ENCODE peak calls at places on chromosomes 4 and X, in ten cellular contexts. N, Z, T, Y, F, K, O, I, W and E are unnamed samples.

GRCh38 chrX:16882188-16882587 is 12.0 kb upstream of the RBBP7 start:
- DNase-seq in N (peak; percentile 47), Z (no peak), T (peak; percentile 21), Y (no peak), F (peak; percentile 18), K (no peak), O (peak; percentile 65), I (no peak), W (peak; percentile 28), E (peak; percentile 57)

GRCh38 chr4:41718907-41719306 is 29.6 kb downstream of the PHOX2B start:
- DNase-seq in N (no peak), Z (peak; percentile 5), T (no peak), Y (no peak), F (no peak), K (peak; percentile 20), O (no peak), I (no peak), W (no peak), E (no peak)

GRCh38 chr4:55561884-55562283 is 15.2 kb upstream of the CLOCK start:
- DNase-seq in N (no peak), Z (no peak), T (no peak), Y (no peak), F (no peak), K (no peak), O (no peak), I (no peak), W (no peak), E (no peak)

GRCh38 chr4:174135530-174135929 is 147.9 kb downstream of the FBXO8 start:
- DNase-seq in N (no peak), Z (no peak), T (no peak), Y (no peak), F (no peak), K (no peak), O (no peak), I (no peak), W (no peak), E (no peak)

GRCh38 chrX:124860736-124861135 is 458.9 kb upstream of the TEX13C start:
- DNase-seq in N (no peak), Z (no peak), T (no peak), Y (no peak), F (no peak), K (no peak), O (no peak), I (no peak), W (no peak), E (no peak)

GRCh38 chr4:122842984-122843531 is 16.4 kb downstream of the FGF2 start:
- DNase-seq in N (no peak), Z (no peak), T (no peak), Y (no peak), F (no peak), K (no peak), O (peak; percentile 12), I (no peak), W (no peak), E (no peak)

GRCh38 chr4:184375027-184375426 is 99.3 kb downstream of the IRF2 start:
- DNase-seq in N (no peak), Z (no peak), T (no peak), Y (no peak), F (no peak), K (no peak), O (no peak), I (no peak), W (no peak), E (no peak)

GRCh38 chrX:23742174-23742692 is 843 bp downstream of the ACOT9 start:
- DNase-seq in N (peak; percentile 30), Z (peak; percentile 70), T (peak; percentile 28), Y (no peak), F (no peak), K (peak; percentile 83), O (peak; percentile 41), I (no peak), W (no peak), E (peak; percentile 93)

GRCh38 chr4:46656071-46656470 is 253.0 kb downstream of the COX7B2 start:
- DNase-seq in N (no peak), Z (no peak), T (no peak), Y (no peak), F (no peak), K (no peak), O (no peak), I (no peak), W (no peak), E (no peak)

GRCh38 chr4:182881928-182882327 is 35.3 kb downstream of the DCTD start:
- DNase-seq in N (no peak), Z (no peak), T (no peak), Y (no peak), F (peak; percentile 36), K (no peak), O (peak; percentile 75), I (no peak), W (no peak), E (peak; percentile 26)

GRCh38 chrX:153556767-153557166 is 39.3 kb downstream of the ATP2B3 start:
- DNase-seq in N (no peak), Z (no peak), T (no peak), Y (no peak), F (no peak), K (no peak), O (no peak), I (no peak), W (no peak), E (no peak)

DNA sequence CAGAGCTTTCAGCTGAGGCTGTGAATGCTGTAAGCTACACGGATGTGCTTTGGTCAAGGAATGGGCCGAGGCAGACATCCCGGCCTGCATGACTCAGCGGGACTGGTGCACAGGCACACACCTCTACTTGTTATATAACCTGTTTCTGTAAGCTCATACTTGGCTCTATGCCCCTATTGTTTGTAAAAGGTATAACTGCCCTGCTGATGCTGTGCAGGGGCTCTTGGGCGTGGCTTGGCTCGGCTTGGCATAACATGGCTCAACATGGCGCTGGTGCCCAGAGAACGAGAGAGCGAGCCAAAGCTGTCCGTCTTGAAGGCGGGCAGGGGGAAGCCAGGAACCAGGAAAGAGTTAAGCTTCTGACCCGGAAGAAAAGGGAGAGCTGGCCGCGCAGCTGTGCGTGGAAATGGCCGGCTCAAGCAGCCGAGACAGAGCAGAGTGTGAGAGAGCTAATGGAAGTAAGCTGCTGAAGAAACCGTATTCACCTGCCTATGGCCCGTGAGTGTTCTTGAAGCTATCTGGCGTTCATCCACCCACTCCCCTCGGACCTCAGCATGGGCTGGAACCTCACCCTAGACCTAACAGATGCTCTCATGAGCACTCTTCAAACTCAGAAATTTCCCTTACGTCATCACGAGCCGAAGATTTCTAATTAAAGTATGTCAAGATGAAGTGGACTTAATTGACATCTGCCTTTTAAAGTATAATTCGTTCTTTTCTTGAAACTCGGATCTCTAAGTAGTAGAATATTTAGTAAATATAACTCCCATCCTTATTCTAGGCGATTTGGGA is 286.3 kb upstream of the AGA start:
- DNase-seq in N (no peak), Z (no peak), T (no peak), Y (no peak), F (no peak), K (peak; percentile 5), O (no peak), I (no peak), W (no peak), E (peak; percentile 23)
- H3K27ac ChIP-seq in N (no peak overlapping the region), Z (no peak overlapping the region), T (no peak overlapping the region), Y (no peak overlapping the region), F (no peak overlapping the region), K (no peak overlapping the region), O (no peak overlapping the region), I (no peak overlapping the region), W (no peak overlapping the region), E (no peak overlapping the region)

GRCh38 chrX:137549073-137549472 is 16.9 kb upstream of the ZIC3 start:
- DNase-seq in N (no peak), Z (no peak), T (no peak), Y (no peak), F (no peak), K (peak; percentile 45), O (no peak), I (no peak), W (no peak), E (no peak)
- H3K27me3 ChIP-seq in N (peaks cover 42% of the 10 kb centered on the region), Z (no peaks in the 10 kb centered on the region), T (peaks cover 59% of the 10 kb centered on the region), Y (peaks cover 58% of the 10 kb centered on the region), F (peaks cover 91% of the 10 kb centered on the region), K (peaks cover 23% of the 10 kb centered on the region), O (no peaks in the 10 kb centered on the region), I (no peaks in the 10 kb centered on the region), W (no peaks in the 10 kb centered on the region), E (no peaks in the 10 kb centered on the region)

GRCh38 chr4:169659736-169660670 is 39.6 kb downstream of the CLCN3 start:
- DNase-seq in N (peak; percentile 60), Z (peak; percentile 86), T (peak; percentile 82), Y (peak; percentile 83), F (no peak), K (peak; percentile 99), O (peak; percentile 91), I (peak; percentile 39), W (peak; percentile 78), E (peak; percentile 84)

GRCh38 chr4:169658970-169659735 is 38.8 kb downstream of the CLCN3 start:
- DNase-seq in N (no peak), Z (peak; percentile 26), T (no peak), Y (no peak), F (no peak), K (peak; percentile 18), O (no peak), I (no peak), W (no peak), E (no peak)

GRCh38 chr4:169660929-169661328 is 40.6 kb downstream of the CLCN3 start:
- DNase-seq in N (no peak), Z (no peak), T (no peak), Y (no peak), F (no peak), K (no peak), O (no peak), I (no peak), W (no peak), E (no peak)

GRCh38 chr4:169657470-169658107 is 37.2 kb downstream of the CLCN3 start:
- DNase-seq in N (no peak), Z (no peak), T (no peak), Y (no peak), F (no peak), K (no peak), O (no peak), I (no peak), W (no peak), E (no peak)

GRCh38 chr4:169658196-169658595 is 37.8 kb downstream of the CLCN3 start:
- DNase-seq in N (no peak), Z (no peak), T (no peak), Y (no peak), F (no peak), K (no peak), O (no peak), I (no peak), W (no peak), E (no peak)
- H3K27ac ChIP-seq in N (peak overlapping the region; percentile 87), Z (no peak overlapping the region), T (no peak overlapping the region), Y (peak overlapping the region; percentile 93), F (peak overlapping the region; percentile 88), K (no peak overlapping the region), O (peak overlapping the region; percentile 90), I (peak overlapping the region; percentile 76), W (no peak overlapping the region), E (no peak overlapping the region)

DNA sequence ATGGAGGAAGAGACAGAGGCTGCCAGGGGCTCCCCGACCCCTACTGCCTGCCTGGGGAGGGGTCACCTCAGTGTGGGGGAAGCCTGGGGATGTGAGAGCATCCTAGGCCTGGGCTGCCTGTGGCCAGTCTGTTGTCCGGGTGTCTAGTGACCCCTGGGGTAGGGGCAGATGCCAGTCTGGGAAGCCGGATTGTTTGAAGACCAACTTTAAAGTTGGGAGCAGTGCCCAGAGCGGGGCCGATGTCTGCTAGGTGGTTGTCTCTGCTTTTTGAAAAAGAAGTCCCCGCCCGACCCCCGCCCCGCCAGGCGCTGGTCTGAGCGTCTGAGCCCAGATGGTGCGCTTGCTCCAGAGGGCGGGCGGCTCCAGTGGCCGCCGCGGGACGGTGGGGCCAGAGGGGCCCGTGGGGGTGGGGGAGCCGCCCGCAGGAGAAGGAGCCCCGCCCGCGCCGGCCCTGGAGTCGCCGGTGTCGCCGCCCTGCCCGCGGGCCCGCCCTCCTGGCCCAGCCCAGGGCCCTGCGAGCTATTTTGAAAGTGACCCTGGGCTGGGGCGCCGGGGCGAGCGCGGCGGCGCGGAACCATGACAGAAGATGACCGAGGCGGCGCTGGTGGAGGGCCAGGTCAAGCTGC is at the start of gene DOK7:
- DNase-seq in N (no peak), Z (no peak), T (no peak), Y (peak; percentile 81), F (peak; percentile 66), K (no peak), O (peak; percentile 67), I (no peak), W (no peak), E (no peak)
- H3K27me3 ChIP-seq in N (no peaks in the 10 kb centered on the region), Z (no peaks in the 10 kb centered on the region), T (no peaks in the 10 kb centered on the region), Y (peaks cover 65% of the 10 kb centered on the region), F (peaks cover 53% of the 10 kb centered on the region), K (no peaks in the 10 kb centered on the region), O (no peaks in the 10 kb centered on the region), I (peaks cover 13% of the 10 kb centered on the region), W (no peaks in the 10 kb centered on the region), E (no peaks in the 10 kb centered on the region)